ENCODE peak calls at places on chromosomes 3 and 15, in six cellular contexts. F is ovary, Q is body of pancreas, R is fibroblast of villous mesenchyme, E is PC-3, L is IMR-90. K is an unnamed sample.

GRCh38 chr3:126521122-126521891 is 2.6 kb upstream of the CHST13 start:
- DNase-seq in E (no peak), L (no peak), Q (no peak), F (no peak), R (no peak), K (no peak)

GRCh38 chr3:52082951-52083350 is 26.6 kb upstream of the DUSP7 start:
- DNase-seq in R (no peak), Q (no peak), L (no peak), E (no peak), F (peak), K (no peak)

GRCh38 chr3:104460477-104461406 is 906.0 kb upstream of the ALCAM start:
- DNase-seq in Q (no peak), E (peak), L (peak), R (peak), F (no peak), K (peak)

GRCh38 chr3:141738636-141739363 is 702 bp downstream of the RNF7 start:
- DNase-seq in F (no peak), E (peak), L (peak), Q (no peak), R (peak), K (peak)

GRCh38 chr3:107430214-107431047 is 53.2 kb downstream of the CCDC54 start:
- DNase-seq in E (no peak), R (peak), Q (no peak), L (peak), F (peak), K (peak)

GRCh38 chr3:72595927-72596610 is 252.2 kb downstream of the SHQ1 start:
- DNase-seq in E (no peak), L (no peak), Q (no peak), F (no peak), R (peak), K (no peak)

GRCh38 chr3:31823184-31823583 is 157.9 kb downstream of the OSBPL10 start:
- DNase-seq in F (no peak), Q (no peak), E (peak), L (no peak), R (no peak), K (no peak)

GRCh38 chr15:99324082-99324620 is 72.9 kb downstream of the LRRC28 start:
- DNase-seq in Q (no peak), E (peak), F (no peak), R (peak), L (peak), K (peak)

GRCh38 chr3:98971183-98971681 is 69.7 kb upstream of the DCBLD2 start:
- DNase-seq in E (peak), F (no peak), Q (no peak), R (peak), L (peak), K (peak)

GRCh38 chr3:5144316-5144994 is 22.4 kb downstream of the ARL8B start:
- DNase-seq in Q (no peak), F (no peak), R (no peak), E (peak), L (no peak), K (no peak)

GRCh38 chr15:96285306-96285705 is 45.2 kb upstream of the NR2F2 start:
- DNase-seq in L (peak), Q (no peak), E (no peak), R (peak), F (peak), K (peak)

DNA sequence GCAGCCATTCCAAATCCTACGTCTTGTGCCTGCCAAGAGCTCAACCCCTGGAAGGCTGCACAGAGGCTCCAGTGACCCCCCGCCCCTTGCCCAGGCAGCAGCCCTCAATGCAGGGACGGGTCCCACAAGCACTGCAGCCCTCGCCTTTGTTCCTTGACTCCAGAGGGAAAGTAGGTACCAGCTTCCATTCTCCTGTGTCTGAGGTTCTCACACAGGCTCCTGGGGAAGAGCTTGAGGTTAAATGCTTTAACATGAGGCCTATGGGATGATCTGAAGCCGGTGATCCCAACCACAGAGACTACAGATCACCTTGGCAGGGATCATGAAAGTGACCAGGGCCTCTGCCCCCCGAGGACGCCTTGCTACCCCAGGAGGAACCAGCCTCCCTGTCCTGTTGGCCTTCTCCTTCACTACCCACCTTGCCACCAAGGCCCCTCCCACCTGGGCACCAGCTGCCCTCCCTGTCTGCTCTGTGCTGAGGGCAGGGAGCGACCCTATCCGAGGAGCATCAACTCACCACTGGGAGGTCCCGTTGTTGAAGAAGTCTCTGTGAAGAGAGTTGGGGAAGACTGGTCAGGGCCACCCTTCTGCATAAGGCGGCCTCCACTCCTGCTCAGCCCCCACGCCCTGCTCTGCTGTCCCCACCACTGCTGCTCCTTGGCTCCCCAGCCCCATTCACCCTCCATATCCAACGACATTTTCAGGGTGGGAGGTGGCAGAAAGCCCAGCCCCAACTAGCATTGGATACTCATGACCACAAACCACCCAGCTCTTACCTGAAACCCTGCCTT is 95.3 kb downstream of the SEC22A start:
- DNase-seq in Q (no peak), R (no peak), F (no peak), E (no peak), L (no peak), K (no peak)
- H3K4me3 ChIP-seq in Q (no peak), R (no peak), F (no peak), E (no peak), L (no peak), K (no peak)

GRCh38 chr15:63559753-63560152 is 37.4 kb upstream of the FBXL22 start:
- DNase-seq in R (no peak), E (no peak), L (no peak), F (no peak), Q (no peak), K (no peak)
- TF ChIP-seq CTCF in R (no peak), E (no peak), L (no peak), F (no peak), Q (no peak), K (no peak)

GRCh38 chr3:129184396-129184656 is 630 bp upstream of the CNBP start:
- DNase-seq in E (no peak), R (no peak), F (no peak), L (no peak), Q (no peak), K (peak)

GRCh38 chr3:129181834-129182233 is 1.9 kb downstream of the CNBP start:
- DNase-seq in F (no peak), E (no peak), R (no peak), Q (no peak), L (no peak), K (no peak)

GRCh38 chr3:129183569-129184395 is at the start of gene CNBP:
- DNase-seq in Q (peak), R (peak), F (peak), L (peak), E (peak), K (peak)

GRCh38 chr3:129182390-129183180 is 1.1 kb downstream of the CNBP start:
- DNase-seq in Q (no peak), L (peak), E (peak), F (no peak), R (peak), K (peak)

GRCh38 chr3:129180461-129180860 is 3.2 kb downstream of the CNBP start:
- DNase-seq in R (no peak), L (no peak), F (no peak), Q (no peak), E (no peak), K (no peak)
- H3K4me3 ChIP-seq in R (peak), L (no peak), F (peak), Q (no peak), E (peak), K (no peak)

GRCh38 chr3:37987751-37988179 is 2.8 kb upstream of the VILL start:
- DNase-seq in R (peak), Q (peak), E (peak), L (peak), F (no peak), K (no peak)

GRCh38 chr3:37985637-37986320 is 4.8 kb upstream of the VILL start:
- DNase-seq in E (no peak), R (peak), L (peak), Q (peak), F (no peak), K (peak)

GRCh38 chr3:37984596-37984995 is 6.0 kb upstream of the VILL start:
- DNase-seq in R (no peak), E (no peak), F (no peak), Q (no peak), L (no peak), K (no peak)

GRCh38 chr3:37987315-37987697 is 3.3 kb upstream of the VILL start:
- DNase-seq in L (no peak), Q (peak), R (no peak), F (no peak), E (no peak), K (no peak)

DNA sequence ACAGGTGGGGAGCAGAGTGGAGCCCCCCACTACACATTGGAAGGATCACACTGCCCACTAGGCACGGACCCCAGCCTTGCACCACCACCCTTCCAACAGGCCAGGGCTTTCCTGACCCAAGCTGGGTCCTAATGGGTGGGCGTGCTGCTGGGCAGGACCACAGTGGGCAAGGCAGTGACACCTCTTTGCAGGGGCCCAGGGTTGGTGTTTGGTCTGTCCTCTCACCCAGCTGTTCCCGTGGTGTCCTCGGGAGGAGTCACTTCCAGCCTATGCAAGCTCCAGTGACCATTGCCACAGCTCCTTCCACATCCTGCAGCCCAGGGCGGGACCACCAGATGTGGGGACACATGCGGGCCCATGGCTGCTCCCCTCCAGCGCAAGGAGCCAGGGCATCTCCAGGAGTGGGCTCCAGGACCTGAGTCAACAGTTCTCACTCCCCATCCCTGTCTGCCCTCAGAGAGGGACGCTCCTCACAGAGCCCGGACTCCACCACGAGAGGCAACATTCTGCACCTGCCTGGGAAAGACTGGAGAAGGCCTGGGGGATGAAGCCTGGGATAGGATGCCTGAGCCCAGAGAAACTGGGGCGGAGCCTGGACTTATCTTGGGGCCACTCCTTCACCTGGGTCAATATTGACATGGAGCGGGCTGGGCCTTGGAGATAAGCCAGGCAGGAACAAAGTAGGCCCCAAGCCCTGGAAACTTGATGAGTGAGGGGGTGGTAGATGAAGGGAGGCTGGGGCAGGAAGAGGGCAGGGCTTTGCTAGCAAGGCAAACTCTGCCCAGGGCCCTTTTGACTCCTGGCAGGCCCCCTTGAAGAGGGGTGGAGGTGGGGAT is 3.9 kb upstream of the VILL start:
- DNase-seq in F (no peak), L (no peak), Q (peak), E (peak), R (no peak), K (no peak)
- TF ChIP-seq CTCF in F (no peak), L (no peak), Q (peak), E (no peak), R (no peak), K (no peak)

GRCh38 chr15:83012038-83012490 is 625 bp upstream of the C15orf40 start:
- DNase-seq in L (no peak), E (no peak), F (no peak), Q (no peak), R (peak), K (no peak)
- H3K4me3 ChIP-seq in L (peak), E (peak), F (peak), Q (no peak), R (peak), K (peak)

DNA sequence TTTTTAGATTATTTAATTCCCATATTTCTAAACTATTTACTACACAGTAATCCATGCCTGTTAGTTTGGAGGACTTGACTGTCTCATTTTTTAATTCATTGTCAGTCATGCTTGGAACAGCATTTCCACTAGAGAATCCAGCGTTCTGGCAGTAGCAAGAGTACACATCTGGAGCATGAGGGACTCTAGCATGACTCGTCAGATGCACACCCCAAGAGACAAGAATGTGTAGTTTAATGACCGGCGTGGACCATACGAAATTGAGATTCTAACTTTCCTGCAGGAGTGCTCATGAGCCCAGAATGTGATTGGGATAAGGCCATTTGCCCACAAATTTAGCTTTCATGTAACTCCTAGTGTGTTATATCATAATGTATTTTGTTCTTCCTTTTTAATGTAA is 48.9 kb downstream of the ASB7 start:
- DNase-seq in E (peak), Q (no peak), F (no peak), L (peak), R (peak), K (peak)
- TF ChIP-seq CTCF in E (no peak), Q (no peak), F (no peak), L (peak), R (no peak), K (peak)

K was measured in fibroblast of pulmonary artery.